ENCODE peak calls at places on chromosomes 2 and 18, in seven cellular contexts. One of them, this sample, is unnamed.

GRCh38 chr2:45929674-45930395 is 278.4 kb downstream of the PRKCE start:
- DNase-seq in midbrain: no peak
- DNase-seq in PC-9: no peak
- DNase-seq in mesenteric fat pad: no peak
- DNase-seq in activated T-cell treated with anti-CD3 and anti-CD28 coated beads for 24 hours: no peak
- DNase-seq in NCI-H748 treated with DMSO at 0.1 percent for 48 hours: no peak
- DNase-seq in caudate nucleus: peak
- DNase-seq in this sample: peak

GRCh38 chr2:80190166-80190565 is 114.4 kb downstream of the LRRTM1 start:
- DNase-seq in midbrain: no peak
- DNase-seq in PC-9: no peak
- DNase-seq in mesenteric fat pad: no peak
- DNase-seq in activated T-cell treated with anti-CD3 and anti-CD28 coated beads for 24 hours: no peak
- DNase-seq in NCI-H748 treated with DMSO at 0.1 percent for 48 hours: no peak
- DNase-seq in caudate nucleus: no peak
- DNase-seq in this sample: no peak

GRCh38 chr18:6776193-6776592 is 46.7 kb downstream of the ARHGAP28 start:
- DNase-seq in midbrain: no peak
- DNase-seq in PC-9: no peak
- DNase-seq in mesenteric fat pad: no peak
- DNase-seq in activated T-cell treated with anti-CD3 and anti-CD28 coated beads for 24 hours: no peak
- DNase-seq in NCI-H748 treated with DMSO at 0.1 percent for 48 hours: no peak
- DNase-seq in caudate nucleus: no peak
- DNase-seq in this sample: no peak

GRCh38 chr18:79919089-79919488 is 32.4 kb downstream of the SLC66A2 start:
- DNase-seq in midbrain: no peak
- DNase-seq in PC-9: no peak
- DNase-seq in mesenteric fat pad: peak
- DNase-seq in activated T-cell treated with anti-CD3 and anti-CD28 coated beads for 24 hours: no peak
- DNase-seq in NCI-H748 treated with DMSO at 0.1 percent for 48 hours: no peak
- DNase-seq in caudate nucleus: no peak
- DNase-seq in this sample: no peak

GRCh38 chr18:12231986-12232385 is 22.2 kb upstream of the CIDEA start:
- DNase-seq in midbrain: no peak
- DNase-seq in PC-9: no peak
- DNase-seq in mesenteric fat pad: no peak
- DNase-seq in activated T-cell treated with anti-CD3 and anti-CD28 coated beads for 24 hours: no peak
- DNase-seq in NCI-H748 treated with DMSO at 0.1 percent for 48 hours: no peak
- DNase-seq in caudate nucleus: no peak
- DNase-seq in this sample: no peak

GRCh38 chr2:17309741-17310339 is 208.4 kb downstream of the RAD51AP2 start:
- DNase-seq in midbrain: peak
- DNase-seq in PC-9: peak
- DNase-seq in mesenteric fat pad: no peak
- DNase-seq in activated T-cell treated with anti-CD3 and anti-CD28 coated beads for 24 hours: no peak
- DNase-seq in NCI-H748 treated with DMSO at 0.1 percent for 48 hours: peak
- DNase-seq in caudate nucleus: no peak
- DNase-seq in this sample: peak

GRCh38 chr2:3491306-3491705 is 28.0 kb downstream of the ADI1 start:
- DNase-seq in midbrain: no peak
- DNase-seq in PC-9: no peak
- DNase-seq in mesenteric fat pad: peak
- DNase-seq in activated T-cell treated with anti-CD3 and anti-CD28 coated beads for 24 hours: no peak
- DNase-seq in NCI-H748 treated with DMSO at 0.1 percent for 48 hours: no peak
- DNase-seq in caudate nucleus: no peak
- DNase-seq in this sample: no peak

GRCh38 chr2:17752892-17753802 is 463 bp downstream of the SMC6 start:
- DNase-seq in midbrain: no peak
- DNase-seq in PC-9: peak
- DNase-seq in mesenteric fat pad: peak
- DNase-seq in activated T-cell treated with anti-CD3 and anti-CD28 coated beads for 24 hours: no peak
- DNase-seq in NCI-H748 treated with DMSO at 0.1 percent for 48 hours: peak
- DNase-seq in caudate nucleus: peak
- DNase-seq in this sample: peak

GRCh38 chr18:68803371-68803770 is 5.5 kb downstream of the CCDC102B start:
- DNase-seq in midbrain: no peak
- DNase-seq in PC-9: no peak
- DNase-seq in mesenteric fat pad: no peak
- DNase-seq in activated T-cell treated with anti-CD3 and anti-CD28 coated beads for 24 hours: no peak
- DNase-seq in NCI-H748 treated with DMSO at 0.1 percent for 48 hours: no peak
- DNase-seq in caudate nucleus: no peak
- DNase-seq in this sample: no peak